ENCODE peak calls at places on chromosomes 6 and 20, in ten cellular contexts. One of them, this sample, is unnamed.

GRCh38 chr20:59988141-59988540 is 29.9 kb downstream of the CDH26 start:
- DNase-seq in activated B cell treated with CpG ODN at 0.5 μM for 24 hours: no peak
- DNase-seq in adipocyte: no peak
- DNase-seq in activated naive CD4-positive, alpha-beta T cell treated with anti-CD3 and anti-CD28 coated beads for 36 hours: no peak
- DNase-seq in bronchial epithelial cell: peak
- DNase-seq in small intestine: peak
- DNase-seq in AG09319: no peak
- DNase-seq in NCI-H1417 treated with DMSO at 0.1 percent for 48 hours: no peak
- DNase-seq in activated CD4-positive, CD25-positive, alpha-beta regulatory T cell treated with anti-CD3 and anti-CD28 coated beads, Interleukin-2, amount 50 U/mL, for 72 hours: no peak
- DNase-seq in anterior cingulate cortex: no peak
- DNase-seq in this sample: no peak

GRCh38 chr6:168877821-168878282 is 375.8 kb downstream of the THBS2 start:
- DNase-seq in activated B cell treated with CpG ODN at 0.5 μM for 24 hours: no peak
- DNase-seq in adipocyte: no peak
- DNase-seq in activated naive CD4-positive, alpha-beta T cell treated with anti-CD3 and anti-CD28 coated beads for 36 hours: no peak
- DNase-seq in bronchial epithelial cell: peak
- DNase-seq in small intestine: peak
- DNase-seq in AG09319: no peak
- DNase-seq in NCI-H1417 treated with DMSO at 0.1 percent for 48 hours: no peak
- DNase-seq in activated CD4-positive, CD25-positive, alpha-beta regulatory T cell treated with anti-CD3 and anti-CD28 coated beads, Interleukin-2, amount 50 U/mL, for 72 hours: no peak
- DNase-seq in anterior cingulate cortex: no peak
- DNase-seq in this sample: peak

GRCh38 chr20:17614176-17614811 is 44.4 kb downstream of the DSTN start:
- DNase-seq in activated B cell treated with CpG ODN at 0.5 μM for 24 hours: no peak
- DNase-seq in adipocyte: peak
- DNase-seq in activated naive CD4-positive, alpha-beta T cell treated with anti-CD3 and anti-CD28 coated beads for 36 hours: no peak
- DNase-seq in bronchial epithelial cell: no peak
- DNase-seq in small intestine: peak
- DNase-seq in AG09319: no peak
- DNase-seq in NCI-H1417 treated with DMSO at 0.1 percent for 48 hours: no peak
- DNase-seq in activated CD4-positive, CD25-positive, alpha-beta regulatory T cell treated with anti-CD3 and anti-CD28 coated beads, Interleukin-2, amount 50 U/mL, for 72 hours: no peak
- DNase-seq in anterior cingulate cortex: no peak
- DNase-seq in this sample: no peak

GRCh38 chr6:153976921-153977693 is 61.9 kb upstream of the OPRM1 start:
- DNase-seq in activated B cell treated with CpG ODN at 0.5 μM for 24 hours: no peak
- DNase-seq in adipocyte: peak
- DNase-seq in activated naive CD4-positive, alpha-beta T cell treated with anti-CD3 and anti-CD28 coated beads for 36 hours: no peak
- DNase-seq in bronchial epithelial cell: peak
- DNase-seq in small intestine: no peak
- DNase-seq in AG09319: peak
- DNase-seq in NCI-H1417 treated with DMSO at 0.1 percent for 48 hours: no peak
- DNase-seq in activated CD4-positive, CD25-positive, alpha-beta regulatory T cell treated with anti-CD3 and anti-CD28 coated beads, Interleukin-2, amount 50 U/mL, for 72 hours: no peak
- DNase-seq in anterior cingulate cortex: no peak
- DNase-seq in this sample: peak

GRCh38 chr6:112087136-112087908 is at the start of the genes FAM229B and TUBE1:
- DNase-seq in activated B cell treated with CpG ODN at 0.5 μM for 24 hours: peak
- DNase-seq in adipocyte: peak
- DNase-seq in activated naive CD4-positive, alpha-beta T cell treated with anti-CD3 and anti-CD28 coated beads for 36 hours: peak
- DNase-seq in bronchial epithelial cell: peak
- DNase-seq in small intestine: peak
- DNase-seq in AG09319: peak
- DNase-seq in NCI-H1417 treated with DMSO at 0.1 percent for 48 hours: peak
- DNase-seq in activated CD4-positive, CD25-positive, alpha-beta regulatory T cell treated with anti-CD3 and anti-CD28 coated beads, Interleukin-2, amount 50 U/mL, for 72 hours: peak
- DNase-seq in anterior cingulate cortex: peak
- DNase-seq in this sample: peak

GRCh38 chr6:158631678-158632537 is 12.6 kb downstream of the DYNLT1 start:
- DNase-seq in activated B cell treated with CpG ODN at 0.5 μM for 24 hours: no peak
- DNase-seq in adipocyte: peak
- DNase-seq in activated naive CD4-positive, alpha-beta T cell treated with anti-CD3 and anti-CD28 coated beads for 36 hours: no peak
- DNase-seq in bronchial epithelial cell: peak
- DNase-seq in small intestine: peak
- DNase-seq in AG09319: no peak
- DNase-seq in NCI-H1417 treated with DMSO at 0.1 percent for 48 hours: no peak
- DNase-seq in activated CD4-positive, CD25-positive, alpha-beta regulatory T cell treated with anti-CD3 and anti-CD28 coated beads, Interleukin-2, amount 50 U/mL, for 72 hours: no peak
- DNase-seq in anterior cingulate cortex: no peak
- DNase-seq in this sample: peak

GRCh38 chr6:160978141-160978926 is 13.2 kb upstream of the MAP3K4 start:
- DNase-seq in activated B cell treated with CpG ODN at 0.5 μM for 24 hours: no peak
- DNase-seq in adipocyte: peak
- DNase-seq in activated naive CD4-positive, alpha-beta T cell treated with anti-CD3 and anti-CD28 coated beads for 36 hours: no peak
- DNase-seq in bronchial epithelial cell: peak
- DNase-seq in small intestine: no peak
- DNase-seq in AG09319: no peak
- DNase-seq in NCI-H1417 treated with DMSO at 0.1 percent for 48 hours: no peak
- DNase-seq in activated CD4-positive, CD25-positive, alpha-beta regulatory T cell treated with anti-CD3 and anti-CD28 coated beads, Interleukin-2, amount 50 U/mL, for 72 hours: no peak
- DNase-seq in anterior cingulate cortex: no peak
- DNase-seq in this sample: no peak

GRCh38 chr6:163261361-163261760 is 153.2 kb upstream of the QKI start:
- DNase-seq in activated B cell treated with CpG ODN at 0.5 μM for 24 hours: no peak
- DNase-seq in adipocyte: no peak
- DNase-seq in activated naive CD4-positive, alpha-beta T cell treated with anti-CD3 and anti-CD28 coated beads for 36 hours: no peak
- DNase-seq in bronchial epithelial cell: no peak
- DNase-seq in small intestine: no peak
- DNase-seq in AG09319: no peak
- DNase-seq in NCI-H1417 treated with DMSO at 0.1 percent for 48 hours: no peak
- DNase-seq in activated CD4-positive, CD25-positive, alpha-beta regulatory T cell treated with anti-CD3 and anti-CD28 coated beads, Interleukin-2, amount 50 U/mL, for 72 hours: no peak
- DNase-seq in anterior cingulate cortex: no peak
- DNase-seq in this sample: no peak

GRCh38 chr20:44411020-44411756 is 55.7 kb downstream of the HNF4A start:
- DNase-seq in activated B cell treated with CpG ODN at 0.5 μM for 24 hours: no peak
- DNase-seq in adipocyte: no peak
- DNase-seq in activated naive CD4-positive, alpha-beta T cell treated with anti-CD3 and anti-CD28 coated beads for 36 hours: no peak
- DNase-seq in bronchial epithelial cell: no peak
- DNase-seq in small intestine: peak
- DNase-seq in AG09319: no peak
- DNase-seq in NCI-H1417 treated with DMSO at 0.1 percent for 48 hours: no peak
- DNase-seq in activated CD4-positive, CD25-positive, alpha-beta regulatory T cell treated with anti-CD3 and anti-CD28 coated beads, Interleukin-2, amount 50 U/mL, for 72 hours: no peak
- DNase-seq in anterior cingulate cortex: no peak
- DNase-seq in this sample: no peak

GRCh38 chr6:143149771-143150170 is 89.1 kb downstream of the AIG1 start:
- DNase-seq in activated B cell treated with CpG ODN at 0.5 μM for 24 hours: no peak
- DNase-seq in adipocyte: peak
- DNase-seq in activated naive CD4-positive, alpha-beta T cell treated with anti-CD3 and anti-CD28 coated beads for 36 hours: no peak
- DNase-seq in bronchial epithelial cell: peak
- DNase-seq in small intestine: no peak
- DNase-seq in AG09319: no peak
- DNase-seq in NCI-H1417 treated with DMSO at 0.1 percent for 48 hours: no peak
- DNase-seq in activated CD4-positive, CD25-positive, alpha-beta regulatory T cell treated with anti-CD3 and anti-CD28 coated beads, Interleukin-2, amount 50 U/mL, for 72 hours: no peak
- DNase-seq in anterior cingulate cortex: no peak
- DNase-seq in this sample: no peak

GRCh38 chr6:137923866-137924616 is 57.0 kb downstream of the TNFAIP3 start:
- DNase-seq in activated B cell treated with CpG ODN at 0.5 μM for 24 hours: no peak
- DNase-seq in adipocyte: peak
- DNase-seq in activated naive CD4-positive, alpha-beta T cell treated with anti-CD3 and anti-CD28 coated beads for 36 hours: no peak
- DNase-seq in bronchial epithelial cell: no peak
- DNase-seq in small intestine: no peak
- DNase-seq in AG09319: no peak
- DNase-seq in NCI-H1417 treated with DMSO at 0.1 percent for 48 hours: no peak
- DNase-seq in activated CD4-positive, CD25-positive, alpha-beta regulatory T cell treated with anti-CD3 and anti-CD28 coated beads, Interleukin-2, amount 50 U/mL, for 72 hours: no peak
- DNase-seq in anterior cingulate cortex: no peak
- DNase-seq in this sample: no peak

GRCh38 chr20:9969626-9970025 is 65.2 kb upstream of the ANKEF1 start:
- DNase-seq in activated B cell treated with CpG ODN at 0.5 μM for 24 hours: no peak
- DNase-seq in adipocyte: no peak
- DNase-seq in activated naive CD4-positive, alpha-beta T cell treated with anti-CD3 and anti-CD28 coated beads for 36 hours: no peak
- DNase-seq in bronchial epithelial cell: peak
- DNase-seq in small intestine: no peak
- DNase-seq in AG09319: no peak
- DNase-seq in NCI-H1417 treated with DMSO at 0.1 percent for 48 hours: no peak
- DNase-seq in activated CD4-positive, CD25-positive, alpha-beta regulatory T cell treated with anti-CD3 and anti-CD28 coated beads, Interleukin-2, amount 50 U/mL, for 72 hours: no peak
- DNase-seq in anterior cingulate cortex: no peak
- DNase-seq in this sample: no peak

GRCh38 chr20:43360016-43360415 is 97.7 kb upstream of the SRSF6 start:
- DNase-seq in activated B cell treated with CpG ODN at 0.5 μM for 24 hours: no peak
- DNase-seq in adipocyte: no peak
- DNase-seq in activated naive CD4-positive, alpha-beta T cell treated with anti-CD3 and anti-CD28 coated beads for 36 hours: no peak
- DNase-seq in bronchial epithelial cell: no peak
- DNase-seq in small intestine: no peak
- DNase-seq in AG09319: no peak
- DNase-seq in NCI-H1417 treated with DMSO at 0.1 percent for 48 hours: no peak
- DNase-seq in activated CD4-positive, CD25-positive, alpha-beta regulatory T cell treated with anti-CD3 and anti-CD28 coated beads, Interleukin-2, amount 50 U/mL, for 72 hours: no peak
- DNase-seq in anterior cingulate cortex: no peak
- DNase-seq in this sample: no peak

GRCh38 chr20:48777005-48777404 is 50.8 kb downstream of the PREX1 start:
- DNase-seq in activated B cell treated with CpG ODN at 0.5 μM for 24 hours: no peak
- DNase-seq in adipocyte: no peak
- DNase-seq in activated naive CD4-positive, alpha-beta T cell treated with anti-CD3 and anti-CD28 coated beads for 36 hours: no peak
- DNase-seq in bronchial epithelial cell: no peak
- DNase-seq in small intestine: no peak
- DNase-seq in AG09319: no peak
- DNase-seq in NCI-H1417 treated with DMSO at 0.1 percent for 48 hours: no peak
- DNase-seq in activated CD4-positive, CD25-positive, alpha-beta regulatory T cell treated with anti-CD3 and anti-CD28 coated beads, Interleukin-2, amount 50 U/mL, for 72 hours: no peak
- DNase-seq in anterior cingulate cortex: no peak
- DNase-seq in this sample: no peak

GRCh38 chr20:54172856-54173652 is 732 bp downstream of the CYP24A1 start:
- DNase-seq in activated B cell treated with CpG ODN at 0.5 μM for 24 hours: no peak
- DNase-seq in adipocyte: no peak
- DNase-seq in activated naive CD4-positive, alpha-beta T cell treated with anti-CD3 and anti-CD28 coated beads for 36 hours: no peak
- DNase-seq in bronchial epithelial cell: no peak
- DNase-seq in small intestine: no peak
- DNase-seq in AG09319: no peak
- DNase-seq in NCI-H1417 treated with DMSO at 0.1 percent for 48 hours: no peak
- DNase-seq in activated CD4-positive, CD25-positive, alpha-beta regulatory T cell treated with anti-CD3 and anti-CD28 coated beads, Interleukin-2, amount 50 U/mL, for 72 hours: no peak
- DNase-seq in anterior cingulate cortex: no peak
- DNase-seq in this sample: no peak

GRCh38 chr20:24694727-24695528 is 225.5 kb downstream of the SYNDIG1 start:
- DNase-seq in activated B cell treated with CpG ODN at 0.5 μM for 24 hours: no peak
- DNase-seq in adipocyte: peak
- DNase-seq in activated naive CD4-positive, alpha-beta T cell treated with anti-CD3 and anti-CD28 coated beads for 36 hours: no peak
- DNase-seq in bronchial epithelial cell: no peak
- DNase-seq in small intestine: no peak
- DNase-seq in AG09319: no peak
- DNase-seq in NCI-H1417 treated with DMSO at 0.1 percent for 48 hours: no peak
- DNase-seq in activated CD4-positive, CD25-positive, alpha-beta regulatory T cell treated with anti-CD3 and anti-CD28 coated beads, Interleukin-2, amount 50 U/mL, for 72 hours: no peak
- DNase-seq in anterior cingulate cortex: no peak
- DNase-seq in this sample: no peak

GRCh38 chr6:112117554-112117953 is 30.2 kb downstream of the FAM229B start:
- DNase-seq in activated B cell treated with CpG ODN at 0.5 μM for 24 hours: no peak
- DNase-seq in adipocyte: no peak
- DNase-seq in activated naive CD4-positive, alpha-beta T cell treated with anti-CD3 and anti-CD28 coated beads for 36 hours: peak
- DNase-seq in bronchial epithelial cell: peak
- DNase-seq in small intestine: no peak
- DNase-seq in AG09319: no peak
- DNase-seq in NCI-H1417 treated with DMSO at 0.1 percent for 48 hours: no peak
- DNase-seq in activated CD4-positive, CD25-positive, alpha-beta regulatory T cell treated with anti-CD3 and anti-CD28 coated beads, Interleukin-2, amount 50 U/mL, for 72 hours: no peak
- DNase-seq in anterior cingulate cortex: no peak
- DNase-seq in this sample: peak

This sample was measured in HFF-Myc.